ENCODE peak calls at places on chromosomes 16 and 17, in seven cellular contexts. T, E, H, B, Z, U and X are unnamed samples.

GRCh38 chr16:69469807-69470561 is 45.6 kb downstream of the CYB5B start:
- DNase-seq in T (no peak), E (no peak), H (no peak), B (no peak), Z (no peak), U (no peak), X (no peak)

GRCh38 chr16:58110590-58111330 is 18.4 kb downstream of the CFAP20 start:
- DNase-seq in T (no peak), E (no peak), H (no peak), B (no peak), Z (peak), U (no peak), X (no peak)

GRCh38 chr17:55444471-55445441 is 23.1 kb upstream of the MMD start:
- DNase-seq in T (no peak), E (no peak), H (no peak), B (peak), Z (no peak), U (no peak), X (no peak)

GRCh38 chr17:70906808-70907207 is 737.5 kb downstream of the KCNJ2 start:
- DNase-seq in T (no peak), E (no peak), H (no peak), B (no peak), Z (no peak), U (no peak), X (no peak)

GRCh38 chr17:77437017-77437416 is 296.2 kb downstream of the SEC14L1 start:
- DNase-seq in T (peak), E (no peak), H (no peak), B (peak), Z (no peak), U (no peak), X (no peak)

GRCh38 chr16:57477531-57478202 is 8.6 kb downstream of the DOK4 start:
- DNase-seq in T (no peak), E (no peak), H (no peak), B (no peak), Z (no peak), U (no peak), X (no peak)

GRCh38 chr17:76385892-76386786 is 1.7 kb downstream of the SPHK1 start:
- DNase-seq in T (peak), E (no peak), H (peak), B (peak), Z (no peak), U (peak), X (no peak)

GRCh38 chr16:23069844-23070243 is 79.4 kb downstream of the USP31 start:
- DNase-seq in T (no peak), E (no peak), H (no peak), B (no peak), Z (no peak), U (no peak), X (no peak)

GRCh38 chr16:18803569-18804462 is 2.5 kb upstream of the ARL6IP1 start:
- DNase-seq in T (no peak), E (no peak), H (no peak), B (peak), Z (no peak), U (no peak), X (no peak)

GRCh38 chr16:10325783-10326543 is 59.9 kb upstream of the ATF7IP2 start:
- DNase-seq in T (no peak), E (no peak), H (no peak), B (no peak), Z (no peak), U (no peak), X (no peak)